ENCODE peak calls at places on chromosomes 4 and X, in eight cellular contexts. One of them, this sample, is unnamed.
A peak's percentile ranks its signal among the peaks of the same experiment; 100 is the strongest.

GRCh38 chrX:25034889-25035288 is 19.1 kb upstream of the ARX start:
- DNase-seq in activated T-helper 9 cell treated with anti-CD3 and anti-CD28 coated beads, Interleukin-2, amount 50 U/mL, for 16 hours: no peak
- DNase-seq in HepG2: peak; percentile 4
- DNase-seq in NAMALWA: no peak
- DNase-seq in D341Med: no peak
- DNase-seq in stimulated activated naive B cell treated with anti-CD40 and anti-IgM and Interleukin-4, amounts not matched to agents 10 μg/mL and 1 μg/mL and 100 μg/mL, for 72 hours: no peak
- DNase-seq in activated T-cell treated with anti-CD3 and anti-CD28 coated beads for 48 hours: no peak
- DNase-seq in H4: peak; percentile 20
- DNase-seq in this sample: no peak

GRCh38 chr4:101205878-101206277 is 141.4 kb downstream of the PPP3CA start:
- DNase-seq in activated T-helper 9 cell treated with anti-CD3 and anti-CD28 coated beads, Interleukin-2, amount 50 U/mL, for 16 hours: peak; percentile 10
- DNase-seq in HepG2: no peak
- DNase-seq in NAMALWA: no peak
- DNase-seq in D341Med: no peak
- DNase-seq in stimulated activated naive B cell treated with anti-CD40 and anti-IgM and Interleukin-4, amounts not matched to agents 10 μg/mL and 1 μg/mL and 100 μg/mL, for 72 hours: peak; percentile 36
- DNase-seq in activated T-cell treated with anti-CD3 and anti-CD28 coated beads for 48 hours: peak; percentile 25
- DNase-seq in H4: peak; percentile 35
- DNase-seq in this sample: no peak

GRCh38 chrX:129065895-129066294 is 457.4 kb downstream of the SMARCA1 start:
- DNase-seq in activated T-helper 9 cell treated with anti-CD3 and anti-CD28 coated beads, Interleukin-2, amount 50 U/mL, for 16 hours: no peak
- DNase-seq in HepG2: no peak
- DNase-seq in NAMALWA: no peak
- DNase-seq in D341Med: no peak
- DNase-seq in stimulated activated naive B cell treated with anti-CD40 and anti-IgM and Interleukin-4, amounts not matched to agents 10 μg/mL and 1 μg/mL and 100 μg/mL, for 72 hours: no peak
- DNase-seq in activated T-cell treated with anti-CD3 and anti-CD28 coated beads for 48 hours: no peak
- DNase-seq in H4: no peak
- DNase-seq in this sample: no peak

GRCh38 chr4:55947254-55947882 is 1.4 kb upstream of the CEP135 start:
- DNase-seq in activated T-helper 9 cell treated with anti-CD3 and anti-CD28 coated beads, Interleukin-2, amount 50 U/mL, for 16 hours: no peak
- DNase-seq in HepG2: no peak
- DNase-seq in NAMALWA: peak; percentile 94
- DNase-seq in D341Med: no peak
- DNase-seq in stimulated activated naive B cell treated with anti-CD40 and anti-IgM and Interleukin-4, amounts not matched to agents 10 μg/mL and 1 μg/mL and 100 μg/mL, for 72 hours: peak; percentile 34
- DNase-seq in activated T-cell treated with anti-CD3 and anti-CD28 coated beads for 48 hours: no peak
- DNase-seq in H4: no peak
- DNase-seq in this sample: no peak

GRCh38 chr4:183517781-183518180 is 12.9 kb downstream of the ING2 start:
- DNase-seq in activated T-helper 9 cell treated with anti-CD3 and anti-CD28 coated beads, Interleukin-2, amount 50 U/mL, for 16 hours: no peak
- DNase-seq in HepG2: no peak
- DNase-seq in NAMALWA: no peak
- DNase-seq in D341Med: no peak
- DNase-seq in stimulated activated naive B cell treated with anti-CD40 and anti-IgM and Interleukin-4, amounts not matched to agents 10 μg/mL and 1 μg/mL and 100 μg/mL, for 72 hours: no peak
- DNase-seq in activated T-cell treated with anti-CD3 and anti-CD28 coated beads for 48 hours: no peak
- DNase-seq in H4: no peak
- DNase-seq in this sample: no peak

GRCh38 chrX:43566170-43566569 is 89.9 kb upstream of the MAOA start:
- DNase-seq in activated T-helper 9 cell treated with anti-CD3 and anti-CD28 coated beads, Interleukin-2, amount 50 U/mL, for 16 hours: no peak
- DNase-seq in HepG2: no peak
- DNase-seq in NAMALWA: no peak
- DNase-seq in D341Med: no peak
- DNase-seq in stimulated activated naive B cell treated with anti-CD40 and anti-IgM and Interleukin-4, amounts not matched to agents 10 μg/mL and 1 μg/mL and 100 μg/mL, for 72 hours: no peak
- DNase-seq in activated T-cell treated with anti-CD3 and anti-CD28 coated beads for 48 hours: no peak
- DNase-seq in H4: no peak
- DNase-seq in this sample: no peak

GRCh38 chr4:4787421-4787820 is 72.0 kb upstream of the MSX1 start:
- DNase-seq in activated T-helper 9 cell treated with anti-CD3 and anti-CD28 coated beads, Interleukin-2, amount 50 U/mL, for 16 hours: no peak
- DNase-seq in HepG2: no peak
- DNase-seq in NAMALWA: no peak
- DNase-seq in D341Med: no peak
- DNase-seq in stimulated activated naive B cell treated with anti-CD40 and anti-IgM and Interleukin-4, amounts not matched to agents 10 μg/mL and 1 μg/mL and 100 μg/mL, for 72 hours: peak; percentile 3
- DNase-seq in activated T-cell treated with anti-CD3 and anti-CD28 coated beads for 48 hours: no peak
- DNase-seq in H4: no peak
- DNase-seq in this sample: no peak

GRCh38 chr4:98565646-98566403 is 92.6 kb downstream of the TSPAN5 start:
- DNase-seq in activated T-helper 9 cell treated with anti-CD3 and anti-CD28 coated beads, Interleukin-2, amount 50 U/mL, for 16 hours: no peak
- DNase-seq in HepG2: no peak
- DNase-seq in NAMALWA: no peak
- DNase-seq in D341Med: no peak
- DNase-seq in stimulated activated naive B cell treated with anti-CD40 and anti-IgM and Interleukin-4, amounts not matched to agents 10 μg/mL and 1 μg/mL and 100 μg/mL, for 72 hours: no peak
- DNase-seq in activated T-cell treated with anti-CD3 and anti-CD28 coated beads for 48 hours: no peak
- DNase-seq in H4: no peak
- DNase-seq in this sample: no peak

GRCh38 chr4:1745697-1746096 is 24.4 kb downstream of the TACC3 start:
- DNase-seq in activated T-helper 9 cell treated with anti-CD3 and anti-CD28 coated beads, Interleukin-2, amount 50 U/mL, for 16 hours: no peak
- DNase-seq in HepG2: no peak
- DNase-seq in NAMALWA: no peak
- DNase-seq in D341Med: no peak
- DNase-seq in stimulated activated naive B cell treated with anti-CD40 and anti-IgM and Interleukin-4, amounts not matched to agents 10 μg/mL and 1 μg/mL and 100 μg/mL, for 72 hours: no peak
- DNase-seq in activated T-cell treated with anti-CD3 and anti-CD28 coated beads for 48 hours: no peak
- DNase-seq in H4: no peak
- DNase-seq in this sample: no peak

GRCh38 chr4:156190606-156191005 is 236.9 kb upstream of the CTSO start:
- DNase-seq in activated T-helper 9 cell treated with anti-CD3 and anti-CD28 coated beads, Interleukin-2, amount 50 U/mL, for 16 hours: no peak
- DNase-seq in HepG2: no peak
- DNase-seq in NAMALWA: no peak
- DNase-seq in D341Med: no peak
- DNase-seq in stimulated activated naive B cell treated with anti-CD40 and anti-IgM and Interleukin-4, amounts not matched to agents 10 μg/mL and 1 μg/mL and 100 μg/mL, for 72 hours: no peak
- DNase-seq in activated T-cell treated with anti-CD3 and anti-CD28 coated beads for 48 hours: no peak
- DNase-seq in H4: peak; percentile 30
- DNase-seq in this sample: no peak

GRCh38 chrX:7225338-7225737 is 77.4 kb upstream of the PUDP start:
- DNase-seq in activated T-helper 9 cell treated with anti-CD3 and anti-CD28 coated beads, Interleukin-2, amount 50 U/mL, for 16 hours: no peak
- DNase-seq in HepG2: no peak
- DNase-seq in NAMALWA: no peak
- DNase-seq in D341Med: no peak
- DNase-seq in stimulated activated naive B cell treated with anti-CD40 and anti-IgM and Interleukin-4, amounts not matched to agents 10 μg/mL and 1 μg/mL and 100 μg/mL, for 72 hours: no peak
- DNase-seq in activated T-cell treated with anti-CD3 and anti-CD28 coated beads for 48 hours: no peak
- DNase-seq in H4: no peak
- DNase-seq in this sample: no peak

GRCh38 chrX:19334945-19335626 is 8.6 kb upstream of the PDHA1 start:
- DNase-seq in activated T-helper 9 cell treated with anti-CD3 and anti-CD28 coated beads, Interleukin-2, amount 50 U/mL, for 16 hours: no peak
- DNase-seq in HepG2: peak; percentile 75
- DNase-seq in NAMALWA: peak; percentile 87
- DNase-seq in D341Med: peak; percentile 34
- DNase-seq in stimulated activated naive B cell treated with anti-CD40 and anti-IgM and Interleukin-4, amounts not matched to agents 10 μg/mL and 1 μg/mL and 100 μg/mL, for 72 hours: no peak
- DNase-seq in activated T-cell treated with anti-CD3 and anti-CD28 coated beads for 48 hours: no peak
- DNase-seq in H4: peak; percentile 65
- DNase-seq in this sample: no peak

GRCh38 chr4:153585021-153585420 is 99.1 kb upstream of the TLR2 start:
- DNase-seq in activated T-helper 9 cell treated with anti-CD3 and anti-CD28 coated beads, Interleukin-2, amount 50 U/mL, for 16 hours: no peak
- DNase-seq in HepG2: no peak
- DNase-seq in NAMALWA: no peak
- DNase-seq in D341Med: no peak
- DNase-seq in stimulated activated naive B cell treated with anti-CD40 and anti-IgM and Interleukin-4, amounts not matched to agents 10 μg/mL and 1 μg/mL and 100 μg/mL, for 72 hours: no peak
- DNase-seq in activated T-cell treated with anti-CD3 and anti-CD28 coated beads for 48 hours: no peak
- DNase-seq in H4: no peak
- DNase-seq in this sample: no peak

GRCh38 chr4:159425749-159426376 is 323.0 kb downstream of the RAPGEF2 start:
- DNase-seq in activated T-helper 9 cell treated with anti-CD3 and anti-CD28 coated beads, Interleukin-2, amount 50 U/mL, for 16 hours: no peak
- DNase-seq in HepG2: no peak
- DNase-seq in NAMALWA: no peak
- DNase-seq in D341Med: no peak
- DNase-seq in stimulated activated naive B cell treated with anti-CD40 and anti-IgM and Interleukin-4, amounts not matched to agents 10 μg/mL and 1 μg/mL and 100 μg/mL, for 72 hours: no peak
- DNase-seq in activated T-cell treated with anti-CD3 and anti-CD28 coated beads for 48 hours: no peak
- DNase-seq in H4: no peak
- DNase-seq in this sample: no peak

GRCh38 chr4:174996079-174996478 is 77.9 kb downstream of the ADAM29 start:
- DNase-seq in activated T-helper 9 cell treated with anti-CD3 and anti-CD28 coated beads, Interleukin-2, amount 50 U/mL, for 16 hours: no peak
- DNase-seq in HepG2: no peak
- DNase-seq in NAMALWA: peak; percentile 25
- DNase-seq in D341Med: no peak
- DNase-seq in stimulated activated naive B cell treated with anti-CD40 and anti-IgM and Interleukin-4, amounts not matched to agents 10 μg/mL and 1 μg/mL and 100 μg/mL, for 72 hours: no peak
- DNase-seq in activated T-cell treated with anti-CD3 and anti-CD28 coated beads for 48 hours: no peak
- DNase-seq in H4: no peak
- DNase-seq in this sample: no peak

GRCh38 chr4:74874785-74875367 is 58.0 kb upstream of the PARM1 start:
- DNase-seq in activated T-helper 9 cell treated with anti-CD3 and anti-CD28 coated beads, Interleukin-2, amount 50 U/mL, for 16 hours: no peak
- DNase-seq in HepG2: peak; percentile 64
- DNase-seq in NAMALWA: peak; percentile 79
- DNase-seq in D341Med: peak; percentile 58
- DNase-seq in stimulated activated naive B cell treated with anti-CD40 and anti-IgM and Interleukin-4, amounts not matched to agents 10 μg/mL and 1 μg/mL and 100 μg/mL, for 72 hours: peak; percentile 5
- DNase-seq in activated T-cell treated with anti-CD3 and anti-CD28 coated beads for 48 hours: no peak
- DNase-seq in H4: peak; percentile 90
- DNase-seq in this sample: peak; percentile 32

GRCh38 chr4:120052840-120053239 is 13.8 kb downstream of the MAD2L1 start:
- DNase-seq in activated T-helper 9 cell treated with anti-CD3 and anti-CD28 coated beads, Interleukin-2, amount 50 U/mL, for 16 hours: no peak
- DNase-seq in HepG2: no peak
- DNase-seq in NAMALWA: no peak
- DNase-seq in D341Med: peak; percentile 30
- DNase-seq in stimulated activated naive B cell treated with anti-CD40 and anti-IgM and Interleukin-4, amounts not matched to agents 10 μg/mL and 1 μg/mL and 100 μg/mL, for 72 hours: no peak
- DNase-seq in activated T-cell treated with anti-CD3 and anti-CD28 coated beads for 48 hours: no peak
- DNase-seq in H4: peak; percentile 73
- DNase-seq in this sample: no peak

GRCh38 chr4:116880625-116881024 is 204.8 kb downstream of the TRAM1L1 start:
- DNase-seq in activated T-helper 9 cell treated with anti-CD3 and anti-CD28 coated beads, Interleukin-2, amount 50 U/mL, for 16 hours: no peak
- DNase-seq in HepG2: no peak
- DNase-seq in NAMALWA: no peak
- DNase-seq in D341Med: no peak
- DNase-seq in stimulated activated naive B cell treated with anti-CD40 and anti-IgM and Interleukin-4, amounts not matched to agents 10 μg/mL and 1 μg/mL and 100 μg/mL, for 72 hours: no peak
- DNase-seq in activated T-cell treated with anti-CD3 and anti-CD28 coated beads for 48 hours: no peak
- DNase-seq in H4: no peak
- DNase-seq in this sample: no peak

GRCh38 chrX:44431206-44431605 is 87.7 kb upstream of the EFHC2 start:
- DNase-seq in activated T-helper 9 cell treated with anti-CD3 and anti-CD28 coated beads, Interleukin-2, amount 50 U/mL, for 16 hours: no peak
- DNase-seq in HepG2: peak; percentile 6
- DNase-seq in NAMALWA: no peak
- DNase-seq in D341Med: no peak
- DNase-seq in stimulated activated naive B cell treated with anti-CD40 and anti-IgM and Interleukin-4, amounts not matched to agents 10 μg/mL and 1 μg/mL and 100 μg/mL, for 72 hours: no peak
- DNase-seq in activated T-cell treated with anti-CD3 and anti-CD28 coated beads for 48 hours: no peak
- DNase-seq in H4: peak; percentile 6
- DNase-seq in this sample: peak; percentile 28

GRCh38 chr4:180281726-180282125 is 1961.5 kb upstream of the TENM3 start:
- DNase-seq in activated T-helper 9 cell treated with anti-CD3 and anti-CD28 coated beads, Interleukin-2, amount 50 U/mL, for 16 hours: no peak
- DNase-seq in HepG2: no peak
- DNase-seq in NAMALWA: no peak
- DNase-seq in D341Med: peak; percentile 47
- DNase-seq in stimulated activated naive B cell treated with anti-CD40 and anti-IgM and Interleukin-4, amounts not matched to agents 10 μg/mL and 1 μg/mL and 100 μg/mL, for 72 hours: no peak
- DNase-seq in activated T-cell treated with anti-CD3 and anti-CD28 coated beads for 48 hours: no peak
- DNase-seq in H4: no peak
- DNase-seq in this sample: no peak

GRCh38 chr4:144667500-144667899 is 21.5 kb downstream of the HHIP start:
- DNase-seq in activated T-helper 9 cell treated with anti-CD3 and anti-CD28 coated beads, Interleukin-2, amount 50 U/mL, for 16 hours: no peak
- DNase-seq in HepG2: no peak
- DNase-seq in NAMALWA: no peak
- DNase-seq in D341Med: no peak
- DNase-seq in stimulated activated naive B cell treated with anti-CD40 and anti-IgM and Interleukin-4, amounts not matched to agents 10 μg/mL and 1 μg/mL and 100 μg/mL, for 72 hours: no peak
- DNase-seq in activated T-cell treated with anti-CD3 and anti-CD28 coated beads for 48 hours: no peak
- DNase-seq in H4: peak; percentile 16
- DNase-seq in this sample: no peak

GRCh38 chr4:121270384-121270783 is 106.3 kb upstream of the TNIP3 start:
- DNase-seq in activated T-helper 9 cell treated with anti-CD3 and anti-CD28 coated beads, Interleukin-2, amount 50 U/mL, for 16 hours: no peak
- DNase-seq in HepG2: no peak
- DNase-seq in NAMALWA: no peak
- DNase-seq in D341Med: no peak
- DNase-seq in stimulated activated naive B cell treated with anti-CD40 and anti-IgM and Interleukin-4, amounts not matched to agents 10 μg/mL and 1 μg/mL and 100 μg/mL, for 72 hours: no peak
- DNase-seq in activated T-cell treated with anti-CD3 and anti-CD28 coated beads for 48 hours: no peak
- DNase-seq in H4: no peak
- DNase-seq in this sample: no peak

GRCh38 chr4:5024673-5025072 is 5.4 kb upstream of the CYTL1 start:
- DNase-seq in activated T-helper 9 cell treated with anti-CD3 and anti-CD28 coated beads, Interleukin-2, amount 50 U/mL, for 16 hours: no peak
- DNase-seq in HepG2: no peak
- DNase-seq in NAMALWA: no peak
- DNase-seq in D341Med: no peak
- DNase-seq in stimulated activated naive B cell treated with anti-CD40 and anti-IgM and Interleukin-4, amounts not matched to agents 10 μg/mL and 1 μg/mL and 100 μg/mL, for 72 hours: no peak
- DNase-seq in activated T-cell treated with anti-CD3 and anti-CD28 coated beads for 48 hours: no peak
- DNase-seq in H4: no peak
- DNase-seq in this sample: no peak

GRCh38 chr4:13441506-13441905 is 42.6 kb downstream of the RAB28 start:
- DNase-seq in activated T-helper 9 cell treated with anti-CD3 and anti-CD28 coated beads, Interleukin-2, amount 50 U/mL, for 16 hours: no peak
- DNase-seq in HepG2: no peak
- DNase-seq in NAMALWA: no peak
- DNase-seq in D341Med: no peak
- DNase-seq in stimulated activated naive B cell treated with anti-CD40 and anti-IgM and Interleukin-4, amounts not matched to agents 10 μg/mL and 1 μg/mL and 100 μg/mL, for 72 hours: no peak
- DNase-seq in activated T-cell treated with anti-CD3 and anti-CD28 coated beads for 48 hours: no peak
- DNase-seq in H4: no peak
- DNase-seq in this sample: no peak

GRCh38 chr4:73608677-73609594 is 11.3 kb downstream of the RASSF6 start:
- DNase-seq in activated T-helper 9 cell treated with anti-CD3 and anti-CD28 coated beads, Interleukin-2, amount 50 U/mL, for 16 hours: no peak
- DNase-seq in HepG2: peak; percentile 81
- DNase-seq in NAMALWA: peak; percentile 26
- DNase-seq in D341Med: no peak
- DNase-seq in stimulated activated naive B cell treated with anti-CD40 and anti-IgM and Interleukin-4, amounts not matched to agents 10 μg/mL and 1 μg/mL and 100 μg/mL, for 72 hours: no peak
- DNase-seq in activated T-cell treated with anti-CD3 and anti-CD28 coated beads for 48 hours: no peak
- DNase-seq in H4: peak; percentile 60
- DNase-seq in this sample: no peak

This sample was measured in Calu3.